ENCODE peak calls at places on chromosomes 2 and 18, in eight cellular contexts. One of them, this sample, is unnamed.

GRCh38 chr2:101387151-101387807 is at the start of gene CREG2:
- DNase-seq in psoas muscle: peak
- DNase-seq in activated CD4-positive, alpha-beta T cell treated with anti-CD3 and anti-CD28 coated beads for 48 hours: peak
- DNase-seq in HL-60: peak
- DNase-seq in dorsolateral prefrontal cortex: peak
- DNase-seq in central memory CD8-positive, alpha-beta T cell: peak
- DNase-seq in Calu3: peak
- DNase-seq in CD8-positive, alpha-beta memory T cell: peak
- DNase-seq in this sample: no peak

GRCh38 chr2:30230479-30230854 is 867 bp upstream of the LBH start:
- DNase-seq in activated CD4-positive, alpha-beta T cell treated with anti-CD3 and anti-CD28 coated beads for 48 hours: no peak
- DNase-seq in psoas muscle: no peak
- DNase-seq in Calu3: no peak
- DNase-seq in CD8-positive, alpha-beta memory T cell: no peak
- DNase-seq in HL-60: no peak
- DNase-seq in central memory CD8-positive, alpha-beta T cell: no peak
- DNase-seq in dorsolateral prefrontal cortex: peak
- DNase-seq in this sample: no peak

GRCh38 chr2:113203217-113203530 is 29.4 kb downstream of the PSD4 start:
- DNase-seq in central memory CD8-positive, alpha-beta T cell: no peak
- DNase-seq in HL-60: no peak
- DNase-seq in Calu3: no peak
- DNase-seq in CD8-positive, alpha-beta memory T cell: no peak
- DNase-seq in activated CD4-positive, alpha-beta T cell treated with anti-CD3 and anti-CD28 coated beads for 48 hours: no peak
- DNase-seq in psoas muscle: no peak
- DNase-seq in dorsolateral prefrontal cortex: no peak
- DNase-seq in this sample: no peak

GRCh38 chr2:190537765-190538164 is 3.2 kb upstream of the NEMP2 start:
- DNase-seq in psoas muscle: no peak
- DNase-seq in Calu3: no peak
- DNase-seq in activated CD4-positive, alpha-beta T cell treated with anti-CD3 and anti-CD28 coated beads for 48 hours: no peak
- DNase-seq in central memory CD8-positive, alpha-beta T cell: no peak
- DNase-seq in CD8-positive, alpha-beta memory T cell: peak
- DNase-seq in HL-60: peak
- DNase-seq in dorsolateral prefrontal cortex: no peak
- DNase-seq in this sample: no peak

GRCh38 chr2:207162319-207162718 is 3.4 kb downstream of the KLF7 start:
- DNase-seq in activated CD4-positive, alpha-beta T cell treated with anti-CD3 and anti-CD28 coated beads for 48 hours: no peak
- DNase-seq in psoas muscle: no peak
- DNase-seq in central memory CD8-positive, alpha-beta T cell: no peak
- DNase-seq in HL-60: no peak
- DNase-seq in Calu3: no peak
- DNase-seq in dorsolateral prefrontal cortex: no peak
- DNase-seq in CD8-positive, alpha-beta memory T cell: no peak
- DNase-seq in this sample: no peak

GRCh38 chr2:112301171-112301584 is 25.8 kb downstream of the ZC3H6 start:
- DNase-seq in CD8-positive, alpha-beta memory T cell: no peak
- DNase-seq in activated CD4-positive, alpha-beta T cell treated with anti-CD3 and anti-CD28 coated beads for 48 hours: no peak
- DNase-seq in Calu3: no peak
- DNase-seq in HL-60: no peak
- DNase-seq in central memory CD8-positive, alpha-beta T cell: no peak
- DNase-seq in psoas muscle: no peak
- DNase-seq in dorsolateral prefrontal cortex: no peak
- DNase-seq in this sample: no peak

GRCh38 chr2:240911641-240912265 is 5.6 kb downstream of the CROCC2 start:
- DNase-seq in HL-60: no peak
- DNase-seq in dorsolateral prefrontal cortex: no peak
- DNase-seq in CD8-positive, alpha-beta memory T cell: no peak
- DNase-seq in Calu3: no peak
- DNase-seq in psoas muscle: no peak
- DNase-seq in activated CD4-positive, alpha-beta T cell treated with anti-CD3 and anti-CD28 coated beads for 48 hours: no peak
- DNase-seq in central memory CD8-positive, alpha-beta T cell: no peak
- DNase-seq in this sample: no peak

GRCh38 chr2:216116418-216116817 is 7.3 kb downstream of the XRCC5 start:
- DNase-seq in CD8-positive, alpha-beta memory T cell: no peak
- DNase-seq in dorsolateral prefrontal cortex: no peak
- DNase-seq in activated CD4-positive, alpha-beta T cell treated with anti-CD3 and anti-CD28 coated beads for 48 hours: no peak
- DNase-seq in central memory CD8-positive, alpha-beta T cell: no peak
- DNase-seq in Calu3: no peak
- DNase-seq in psoas muscle: no peak
- DNase-seq in HL-60: no peak
- DNase-seq in this sample: no peak

GRCh38 chr18:8279931-8280330 is 329.3 kb upstream of the RAB12 start:
- DNase-seq in CD8-positive, alpha-beta memory T cell: no peak
- DNase-seq in HL-60: no peak
- DNase-seq in central memory CD8-positive, alpha-beta T cell: no peak
- DNase-seq in activated CD4-positive, alpha-beta T cell treated with anti-CD3 and anti-CD28 coated beads for 48 hours: no peak
- DNase-seq in psoas muscle: no peak
- DNase-seq in dorsolateral prefrontal cortex: no peak
- DNase-seq in Calu3: no peak
- DNase-seq in this sample: no peak

GRCh38 chr18:47724186-47724975 is 206.1 kb downstream of the SMAD2 start:
- DNase-seq in dorsolateral prefrontal cortex: no peak
- DNase-seq in activated CD4-positive, alpha-beta T cell treated with anti-CD3 and anti-CD28 coated beads for 48 hours: no peak
- DNase-seq in HL-60: no peak
- DNase-seq in CD8-positive, alpha-beta memory T cell: no peak
- DNase-seq in central memory CD8-positive, alpha-beta T cell: no peak
- DNase-seq in psoas muscle: no peak
- DNase-seq in Calu3: no peak
- DNase-seq in this sample: no peak

GRCh38 chr2:150127271-150127990 is 360.0 kb downstream of the RND3 start:
- DNase-seq in psoas muscle: no peak
- DNase-seq in dorsolateral prefrontal cortex: no peak
- DNase-seq in activated CD4-positive, alpha-beta T cell treated with anti-CD3 and anti-CD28 coated beads for 48 hours: no peak
- DNase-seq in Calu3: no peak
- DNase-seq in HL-60: no peak
- DNase-seq in central memory CD8-positive, alpha-beta T cell: no peak
- DNase-seq in CD8-positive, alpha-beta memory T cell: no peak
- DNase-seq in this sample: no peak

GRCh38 chr18:64165906-64166305 is 17.0 kb upstream of the LINC00305 start:
- DNase-seq in psoas muscle: no peak
- DNase-seq in CD8-positive, alpha-beta memory T cell: no peak
- DNase-seq in HL-60: no peak
- DNase-seq in dorsolateral prefrontal cortex: no peak
- DNase-seq in Calu3: no peak
- DNase-seq in central memory CD8-positive, alpha-beta T cell: no peak
- DNase-seq in activated CD4-positive, alpha-beta T cell treated with anti-CD3 and anti-CD28 coated beads for 48 hours: no peak
- DNase-seq in this sample: no peak

GRCh38 chr2:96239745-96240264 is 26.0 kb downstream of the TMEM127 start:
- DNase-seq in activated CD4-positive, alpha-beta T cell treated with anti-CD3 and anti-CD28 coated beads for 48 hours: no peak
- DNase-seq in CD8-positive, alpha-beta memory T cell: no peak
- DNase-seq in Calu3: no peak
- DNase-seq in psoas muscle: no peak
- DNase-seq in HL-60: no peak
- DNase-seq in dorsolateral prefrontal cortex: no peak
- DNase-seq in central memory CD8-positive, alpha-beta T cell: no peak
- DNase-seq in this sample: no peak

GRCh38 chr2:127631997-127632581 is 13.9 kb upstream of the GPR17 start:
- DNase-seq in activated CD4-positive, alpha-beta T cell treated with anti-CD3 and anti-CD28 coated beads for 48 hours: no peak
- DNase-seq in HL-60: no peak
- DNase-seq in central memory CD8-positive, alpha-beta T cell: no peak
- DNase-seq in dorsolateral prefrontal cortex: no peak
- DNase-seq in Calu3: no peak
- DNase-seq in CD8-positive, alpha-beta memory T cell: no peak
- DNase-seq in psoas muscle: peak
- DNase-seq in this sample: no peak

GRCh38 chr2:150572961-150573395 is 85.5 kb upstream of the RND3 start:
- DNase-seq in central memory CD8-positive, alpha-beta T cell: no peak
- DNase-seq in CD8-positive, alpha-beta memory T cell: no peak
- DNase-seq in dorsolateral prefrontal cortex: no peak
- DNase-seq in Calu3: no peak
- DNase-seq in HL-60: no peak
- DNase-seq in activated CD4-positive, alpha-beta T cell treated with anti-CD3 and anti-CD28 coated beads for 48 hours: no peak
- DNase-seq in psoas muscle: no peak
- DNase-seq in this sample: no peak

GRCh38 chr2:68715353-68716041 is 19.1 kb upstream of the ARHGAP25 start:
- DNase-seq in activated CD4-positive, alpha-beta T cell treated with anti-CD3 and anti-CD28 coated beads for 48 hours: peak
- DNase-seq in Calu3: peak
- DNase-seq in HL-60: peak
- DNase-seq in dorsolateral prefrontal cortex: no peak
- DNase-seq in CD8-positive, alpha-beta memory T cell: peak
- DNase-seq in psoas muscle: peak
- DNase-seq in central memory CD8-positive, alpha-beta T cell: no peak
- DNase-seq in this sample: no peak

GRCh38 chr2:190320696-190321095 is 1.1 kb upstream of the HIBCH start:
- DNase-seq in Calu3: no peak
- DNase-seq in activated CD4-positive, alpha-beta T cell treated with anti-CD3 and anti-CD28 coated beads for 48 hours: peak
- DNase-seq in HL-60: no peak
- DNase-seq in dorsolateral prefrontal cortex: no peak
- DNase-seq in psoas muscle: no peak
- DNase-seq in CD8-positive, alpha-beta memory T cell: no peak
- DNase-seq in central memory CD8-positive, alpha-beta T cell: no peak
- DNase-seq in this sample: no peak

GRCh38 chr18:21598726-21599584 is 1.5 kb downstream of the ESCO1 start:
- DNase-seq in HL-60: no peak
- DNase-seq in activated CD4-positive, alpha-beta T cell treated with anti-CD3 and anti-CD28 coated beads for 48 hours: no peak
- DNase-seq in dorsolateral prefrontal cortex: no peak
- DNase-seq in central memory CD8-positive, alpha-beta T cell: no peak
- DNase-seq in psoas muscle: no peak
- DNase-seq in CD8-positive, alpha-beta memory T cell: no peak
- DNase-seq in Calu3: peak
- DNase-seq in this sample: no peak

GRCh38 chr2:172462393-172463381 is 35.3 kb downstream of the ITGA6 start:
- DNase-seq in HL-60: no peak
- DNase-seq in central memory CD8-positive, alpha-beta T cell: peak
- DNase-seq in Calu3: peak
- DNase-seq in activated CD4-positive, alpha-beta T cell treated with anti-CD3 and anti-CD28 coated beads for 48 hours: peak
- DNase-seq in psoas muscle: no peak
- DNase-seq in dorsolateral prefrontal cortex: no peak
- DNase-seq in CD8-positive, alpha-beta memory T cell: peak
- DNase-seq in this sample: no peak

GRCh38 chr2:36366491-36367120 is 11.0 kb downstream of the CRIM1 start:
- DNase-seq in HL-60: no peak
- DNase-seq in Calu3: no peak
- DNase-seq in psoas muscle: no peak
- DNase-seq in central memory CD8-positive, alpha-beta T cell: no peak
- DNase-seq in dorsolateral prefrontal cortex: no peak
- DNase-seq in CD8-positive, alpha-beta memory T cell: no peak
- DNase-seq in activated CD4-positive, alpha-beta T cell treated with anti-CD3 and anti-CD28 coated beads for 48 hours: no peak
- DNase-seq in this sample: no peak

GRCh38 chr2:59892398-59892797 is 661.1 kb downstream of the BCL11A start:
- DNase-seq in Calu3: no peak
- DNase-seq in CD8-positive, alpha-beta memory T cell: no peak
- DNase-seq in HL-60: no peak
- DNase-seq in activated CD4-positive, alpha-beta T cell treated with anti-CD3 and anti-CD28 coated beads for 48 hours: no peak
- DNase-seq in central memory CD8-positive, alpha-beta T cell: no peak
- DNase-seq in psoas muscle: no peak
- DNase-seq in dorsolateral prefrontal cortex: no peak
- DNase-seq in this sample: no peak

GRCh38 chr2:86372641-86373502 is 35.4 kb upstream of the REEP1 start:
- DNase-seq in activated CD4-positive, alpha-beta T cell treated with anti-CD3 and anti-CD28 coated beads for 48 hours: no peak
- DNase-seq in HL-60: no peak
- DNase-seq in psoas muscle: no peak
- DNase-seq in CD8-positive, alpha-beta memory T cell: no peak
- DNase-seq in Calu3: peak
- DNase-seq in central memory CD8-positive, alpha-beta T cell: no peak
- DNase-seq in dorsolateral prefrontal cortex: no peak
- DNase-seq in this sample: no peak

GRCh38 chr2:234179031-234179363 is 128.5 kb downstream of the SPP2 start:
- DNase-seq in psoas muscle: no peak
- DNase-seq in activated CD4-positive, alpha-beta T cell treated with anti-CD3 and anti-CD28 coated beads for 48 hours: no peak
- DNase-seq in Calu3: no peak
- DNase-seq in central memory CD8-positive, alpha-beta T cell: no peak
- DNase-seq in HL-60: no peak
- DNase-seq in dorsolateral prefrontal cortex: no peak
- DNase-seq in CD8-positive, alpha-beta memory T cell: no peak
- DNase-seq in this sample: no peak

GRCh38 chr2:46966576-46966975 is 51.0 kb upstream of the MCFD2 start:
- DNase-seq in activated CD4-positive, alpha-beta T cell treated with anti-CD3 and anti-CD28 coated beads for 48 hours: no peak
- DNase-seq in CD8-positive, alpha-beta memory T cell: no peak
- DNase-seq in Calu3: no peak
- DNase-seq in dorsolateral prefrontal cortex: no peak
- DNase-seq in central memory CD8-positive, alpha-beta T cell: no peak
- DNase-seq in HL-60: no peak
- DNase-seq in psoas muscle: no peak
- DNase-seq in this sample: no peak

GRCh38 chr2:237271698-237272097 is 142.3 kb downstream of the COL6A3 start:
- DNase-seq in HL-60: no peak
- DNase-seq in activated CD4-positive, alpha-beta T cell treated with anti-CD3 and anti-CD28 coated beads for 48 hours: no peak
- DNase-seq in psoas muscle: no peak
- DNase-seq in CD8-positive, alpha-beta memory T cell: no peak
- DNase-seq in Calu3: no peak
- DNase-seq in dorsolateral prefrontal cortex: no peak
- DNase-seq in central memory CD8-positive, alpha-beta T cell: no peak
- DNase-seq in this sample: no peak

GRCh38 chr2:47086571-47086970 is 68.5 kb downstream of the STPG4 start:
- DNase-seq in dorsolateral prefrontal cortex: no peak
- DNase-seq in CD8-positive, alpha-beta memory T cell: no peak
- DNase-seq in HL-60: no peak
- DNase-seq in central memory CD8-positive, alpha-beta T cell: no peak
- DNase-seq in Calu3: no peak
- DNase-seq in activated CD4-positive, alpha-beta T cell treated with anti-CD3 and anti-CD28 coated beads for 48 hours: no peak
- DNase-seq in psoas muscle: no peak
- DNase-seq in this sample: no peak

GRCh38 chr2:163610817-163611556 is 124.8 kb downstream of the FIGN start:
- DNase-seq in activated CD4-positive, alpha-beta T cell treated with anti-CD3 and anti-CD28 coated beads for 48 hours: no peak
- DNase-seq in Calu3: peak
- DNase-seq in CD8-positive, alpha-beta memory T cell: no peak
- DNase-seq in psoas muscle: no peak
- DNase-seq in central memory CD8-positive, alpha-beta T cell: no peak
- DNase-seq in dorsolateral prefrontal cortex: no peak
- DNase-seq in HL-60: no peak
- DNase-seq in this sample: no peak

GRCh38 chr2:6915399-6915798 is 1.8 kb upstream of the RNF144A start:
- DNase-seq in Calu3: no peak
- DNase-seq in central memory CD8-positive, alpha-beta T cell: no peak
- DNase-seq in dorsolateral prefrontal cortex: no peak
- DNase-seq in activated CD4-positive, alpha-beta T cell treated with anti-CD3 and anti-CD28 coated beads for 48 hours: no peak
- DNase-seq in psoas muscle: no peak
- DNase-seq in HL-60: no peak
- DNase-seq in CD8-positive, alpha-beta memory T cell: no peak
- DNase-seq in this sample: no peak

GRCh38 chr2:174337337-174338154 is 2.8 kb downstream of the SP9 start:
- DNase-seq in psoas muscle: no peak
- DNase-seq in dorsolateral prefrontal cortex: no peak
- DNase-seq in CD8-positive, alpha-beta memory T cell: no peak
- DNase-seq in Calu3: no peak
- DNase-seq in activated CD4-positive, alpha-beta T cell treated with anti-CD3 and anti-CD28 coated beads for 48 hours: peak
- DNase-seq in central memory CD8-positive, alpha-beta T cell: no peak
- DNase-seq in HL-60: no peak
- DNase-seq in this sample: no peak

GRCh38 chr2:84022810-84023431 is 436.2 kb downstream of the SUCLG1 start:
- DNase-seq in activated CD4-positive, alpha-beta T cell treated with anti-CD3 and anti-CD28 coated beads for 48 hours: peak
- DNase-seq in dorsolateral prefrontal cortex: no peak
- DNase-seq in CD8-positive, alpha-beta memory T cell: no peak
- DNase-seq in central memory CD8-positive, alpha-beta T cell: no peak
- DNase-seq in psoas muscle: no peak
- DNase-seq in HL-60: peak
- DNase-seq in Calu3: peak
- DNase-seq in this sample: no peak

GRCh38 chr18:13316066-13316465 is 97.5 kb downstream of the LDLRAD4 start:
- DNase-seq in central memory CD8-positive, alpha-beta T cell: no peak
- DNase-seq in CD8-positive, alpha-beta memory T cell: no peak
- DNase-seq in dorsolateral prefrontal cortex: no peak
- DNase-seq in HL-60: no peak
- DNase-seq in activated CD4-positive, alpha-beta T cell treated with anti-CD3 and anti-CD28 coated beads for 48 hours: no peak
- DNase-seq in psoas muscle: no peak
- DNase-seq in Calu3: no peak
- DNase-seq in this sample: no peak

GRCh38 chr2:173048901-173049661 is 26.6 kb upstream of the MAP3K20 start:
- DNase-seq in Calu3: peak
- DNase-seq in activated CD4-positive, alpha-beta T cell treated with anti-CD3 and anti-CD28 coated beads for 48 hours: peak
- DNase-seq in CD8-positive, alpha-beta memory T cell: no peak
- DNase-seq in psoas muscle: peak
- DNase-seq in HL-60: peak
- DNase-seq in dorsolateral prefrontal cortex: no peak
- DNase-seq in central memory CD8-positive, alpha-beta T cell: no peak
- DNase-seq in this sample: no peak

GRCh38 chr2:64052468-64053241 is 33.4 kb upstream of the VPS54 start:
- DNase-seq in Calu3: no peak
- DNase-seq in activated CD4-positive, alpha-beta T cell treated with anti-CD3 and anti-CD28 coated beads for 48 hours: no peak
- DNase-seq in psoas muscle: no peak
- DNase-seq in dorsolateral prefrontal cortex: no peak
- DNase-seq in central memory CD8-positive, alpha-beta T cell: no peak
- DNase-seq in CD8-positive, alpha-beta memory T cell: no peak
- DNase-seq in HL-60: no peak
- DNase-seq in this sample: no peak

GRCh38 chr2:237955640-237956401 is 11.0 kb upstream of the UBE2F start:
- DNase-seq in activated CD4-positive, alpha-beta T cell treated with anti-CD3 and anti-CD28 coated beads for 48 hours: no peak
- DNase-seq in dorsolateral prefrontal cortex: no peak
- DNase-seq in CD8-positive, alpha-beta memory T cell: no peak
- DNase-seq in Calu3: no peak
- DNase-seq in central memory CD8-positive, alpha-beta T cell: no peak
- DNase-seq in psoas muscle: no peak
- DNase-seq in HL-60: no peak
- DNase-seq in this sample: no peak